ENCODE peak calls at places on chromosomes 13 and 19, in eight cellular contexts. X is A549; H is skeletal muscle cell; R is fibroblast of pulmonary artery; B is activated CD8-positive, alpha-beta memory T cell treated with anti-CD3 and anti-CD28 coated beads, Interleukin-2, amount 50 U/mL, for 4 hours; G is amniotic epithelial cell; L is ovary; V is germinal center. P is an unnamed sample.

GRCh38 chr13:67303661-67304333 is 73.7 kb upstream of the PCDH9 start:
- DNase-seq in V (no peak), L (no peak), X (no peak), H (no peak), R (no peak), G (no peak), B (no peak), P (no peak)

GRCh38 chr13:101267656-101268055 is 148.7 kb downstream of the NALCN start:
- DNase-seq in G (no peak), L (no peak), B (no peak), H (no peak), V (no peak), R (no peak), X (no peak), P (no peak)

GRCh38 chr13:51003642-51004041 is 94.1 kb downstream of the RNASEH2B start:
- DNase-seq in V (no peak), X (no peak), B (no peak), R (no peak), L (no peak), G (no peak), H (no peak), P (no peak)

GRCh38 chr13:26465954-26466353 is 91.5 kb upstream of the WASF3 start:
- DNase-seq in L (no peak), V (no peak), H (no peak), B (no peak), G (no peak), R (no peak), X (no peak), P (no peak)

GRCh38 chr19:54337858-54338230 is 1.1 kb downstream of the LILRA4 start:
- DNase-seq in L (no peak), G (no peak), V (no peak), R (no peak), X (no peak), H (no peak), B (no peak), P (no peak)

GRCh38 chr13:86906458-86906857 is 764.7 kb upstream of the SLITRK5 start:
- DNase-seq in R (no peak), G (peak), H (no peak), V (no peak), X (no peak), B (no peak), L (no peak), P (no peak)

GRCh38 chr13:93361703-93362102 is 135.1 kb downstream of the GPC6 start:
- DNase-seq in B (no peak), L (no peak), R (no peak), G (peak), X (peak), V (no peak), H (no peak), P (no peak)

GRCh38 chr13:51618626-51619025 is 34.4 kb downstream of the WDFY2 start:
- DNase-seq in H (no peak), V (no peak), B (no peak), G (no peak), X (no peak), R (peak), L (no peak), P (no peak)

GRCh38 chr13:70386919-70387318 is 278.7 kb upstream of the KLHL1 start:
- DNase-seq in B (no peak), X (no peak), L (no peak), H (no peak), R (no peak), G (no peak), V (no peak), P (no peak)

GRCh38 chr19:15875075-15875474 is 22.8 kb downstream of the CYP4F2 start:
- DNase-seq in R (no peak), B (no peak), V (no peak), H (no peak), G (no peak), X (no peak), L (no peak), P (no peak)

GRCh38 chr13:20161275-20161950 is 561 bp upstream of the GJA3 start:
- DNase-seq in H (no peak), L (no peak), V (peak), X (no peak), R (no peak), B (peak), G (no peak), P (peak)

GRCh38 chr19:33064117-33064777 is 441 bp downstream of the RHPN2 start:
- DNase-seq in R (no peak), X (peak), H (no peak), G (no peak), B (peak), L (peak), V (peak), P (peak)

GRCh38 chr13:98960331-98961203 is 17.3 kb downstream of the DOCK9 start:
- DNase-seq in X (no peak), L (no peak), G (peak), R (peak), V (no peak), H (no peak), B (no peak), P (no peak)

GRCh38 chr13:113013303-113013702 is 44.3 kb downstream of the MCF2L start:
- DNase-seq in X (no peak), B (no peak), H (no peak), L (no peak), R (no peak), G (no peak), V (no peak), P (no peak)

GRCh38 chr13:95188128-95188527 is 113.1 kb downstream of the ABCC4 start:
- DNase-seq in G (peak), R (no peak), B (no peak), X (no peak), V (no peak), L (no peak), H (no peak), P (no peak)

GRCh38 chr19:1003283-1003682 is 3.1 kb downstream of the GRIN3B start:
- DNase-seq in R (no peak), G (no peak), V (no peak), L (no peak), X (no peak), H (no peak), B (no peak), P (no peak)

GRCh38 chr19:34313188-34313587 is 51.8 kb upstream of the GPI start:
- DNase-seq in L (no peak), V (no peak), H (no peak), R (peak), B (no peak), X (no peak), G (peak), P (no peak)

GRCh38 chr13:59951011-59951410 is 212.7 kb downstream of the DIAPH3 start:
- DNase-seq in G (peak), R (no peak), V (no peak), H (no peak), B (no peak), X (no peak), L (no peak), P (no peak)

GRCh38 chr13:102018716-102019115 is 383.1 kb downstream of the FGF14 start:
- DNase-seq in L (no peak), X (no peak), H (no peak), V (no peak), R (no peak), B (no peak), G (peak), P (no peak)

GRCh38 chr19:7257148-7258041 is 36.8 kb downstream of the INSR start:
- DNase-seq in B (no peak), X (peak), G (peak), R (peak), L (peak), V (no peak), H (no peak), P (no peak)

GRCh38 chr13:109729031-109729870 is 57.1 kb downstream of the IRS2 start:
- DNase-seq in H (no peak), V (no peak), L (no peak), G (no peak), B (no peak), R (peak), X (no peak), P (no peak)

GRCh38 chr19:30525383-30525782 is 153.2 kb downstream of the ZNF536 start:
- DNase-seq in R (no peak), X (no peak), G (no peak), V (no peak), L (no peak), H (no peak), B (no peak), P (no peak)

GRCh38 chr13:70613295-70613694 is 505.0 kb upstream of the KLHL1 start:
- DNase-seq in G (no peak), X (no peak), V (no peak), B (no peak), L (no peak), H (no peak), R (peak), P (no peak)

GRCh38 chr19:52957591-52957990 is 5.1 kb downstream of the ZNF816 start:
- DNase-seq in R (no peak), G (no peak), V (no peak), B (no peak), X (no peak), H (no peak), L (no peak), P (no peak)

GRCh38 chr13:29573190-29573589 is 22.3 kb downstream of the SLC7A1 start:
- DNase-seq in G (no peak), B (no peak), R (peak), H (peak), X (no peak), V (peak), L (no peak), P (no peak)

GRCh38 chr13:100563779-100564178 is 24.8 kb downstream of the GGACT start:
- DNase-seq in G (no peak), L (no peak), B (no peak), V (no peak), R (no peak), X (no peak), H (no peak), P (no peak)

GRCh38 chr19:40443930-40444180 is 280 bp downstream of the SERTAD3 start:
- DNase-seq in V (peak), X (no peak), L (no peak), G (peak), R (peak), H (no peak), B (no peak), P (no peak)

GRCh38 chr19:49780861-49781260 is 14.1 kb downstream of the AP2A1 start:
- DNase-seq in G (no peak), H (no peak), R (no peak), L (no peak), X (no peak), V (no peak), B (no peak), P (no peak)

GRCh38 chr19:35533822-35534521 is 716 bp downstream of the GAPDHS start:
- DNase-seq in L (peak), G (peak), X (peak), R (peak), V (peak), B (peak), H (no peak), P (peak)

GRCh38 chr13:100149389-100149788 is 60.5 kb downstream of the PCCA start:
- DNase-seq in X (no peak), H (no peak), G (peak), B (no peak), L (no peak), R (no peak), V (no peak), P (no peak)

GRCh38 chr19:14147797-14148605 is 11.6 kb upstream of the ASF1B start:
- DNase-seq in R (peak), B (peak), L (peak), V (peak), H (no peak), X (peak), G (peak), P (peak)

P was measured in left ventricle myocardium superior.